ENCODE peak calls at places on chromosomes 4 and X, in six cellular contexts. One of them, this sample, is unnamed.

GRCh38 chrX:19513383-19513782 is 1.9 kb downstream of the MAP3K15 start:
- DNase-seq in RKO: no peak
- DNase-seq in mammary epithelial cell: no peak
- DNase-seq in T-helper 1 cell: no peak
- DNase-seq in activated gamma-delta T cell treated with Interleukin-2 at 50 U/mL for 16 hours: no peak
- DNase-seq in GDM1: no peak
- DNase-seq in this sample: no peak

GRCh38 chrX:30893206-30893605 is 4.2 kb upstream of the TAB3 start:
- DNase-seq in RKO: no peak
- DNase-seq in mammary epithelial cell: peak
- DNase-seq in T-helper 1 cell: no peak
- DNase-seq in activated gamma-delta T cell treated with Interleukin-2 at 50 U/mL for 16 hours: no peak
- DNase-seq in GDM1: no peak
- DNase-seq in this sample: no peak

GRCh38 chr4:172514011-172514410 is 654.6 kb upstream of the GALNT7 start:
- DNase-seq in RKO: no peak
- DNase-seq in mammary epithelial cell: no peak
- DNase-seq in T-helper 1 cell: no peak
- DNase-seq in activated gamma-delta T cell treated with Interleukin-2 at 50 U/mL for 16 hours: no peak
- DNase-seq in GDM1: no peak
- DNase-seq in this sample: no peak

GRCh38 chr4:25290490-25291067 is 22.0 kb upstream of the ZCCHC4 start:
- DNase-seq in RKO: no peak
- DNase-seq in mammary epithelial cell: no peak
- DNase-seq in T-helper 1 cell: no peak
- DNase-seq in activated gamma-delta T cell treated with Interleukin-2 at 50 U/mL for 16 hours: no peak
- DNase-seq in GDM1: no peak
- DNase-seq in this sample: no peak

GRCh38 chr4:109730294-109731051 is 603 bp upstream of the PLA2G12A start:
- DNase-seq in RKO: peak
- DNase-seq in mammary epithelial cell: peak
- DNase-seq in T-helper 1 cell: peak
- DNase-seq in activated gamma-delta T cell treated with Interleukin-2 at 50 U/mL for 16 hours: no peak
- DNase-seq in GDM1: no peak
- DNase-seq in this sample: peak

GRCh38 chr4:37146260-37146659 is 98.3 kb upstream of the NWD2 start:
- DNase-seq in RKO: no peak
- DNase-seq in mammary epithelial cell: no peak
- DNase-seq in T-helper 1 cell: no peak
- DNase-seq in activated gamma-delta T cell treated with Interleukin-2 at 50 U/mL for 16 hours: no peak
- DNase-seq in GDM1: no peak
- DNase-seq in this sample: no peak

GRCh38 chr4:55029838-55030503 is 95.4 kb downstream of the KDR start:
- DNase-seq in RKO: no peak
- DNase-seq in mammary epithelial cell: no peak
- DNase-seq in T-helper 1 cell: no peak
- DNase-seq in activated gamma-delta T cell treated with Interleukin-2 at 50 U/mL for 16 hours: no peak
- DNase-seq in GDM1: no peak
- DNase-seq in this sample: no peak

GRCh38 chrX:73577368-73577767 is 14.4 kb downstream of the CHIC1 start:
- DNase-seq in RKO: peak
- DNase-seq in mammary epithelial cell: peak
- DNase-seq in T-helper 1 cell: no peak
- DNase-seq in activated gamma-delta T cell treated with Interleukin-2 at 50 U/mL for 16 hours: no peak
- DNase-seq in GDM1: no peak
- DNase-seq in this sample: peak

GRCh38 chr4:2253160-2254084 is 8.5 kb downstream of the MXD4 start:
- DNase-seq in RKO: no peak
- DNase-seq in mammary epithelial cell: no peak
- DNase-seq in T-helper 1 cell: no peak
- DNase-seq in activated gamma-delta T cell treated with Interleukin-2 at 50 U/mL for 16 hours: no peak
- DNase-seq in GDM1: no peak
- DNase-seq in this sample: no peak

GRCh38 chr4:22607382-22607781 is 85.4 kb upstream of the GBA3 start:
- DNase-seq in RKO: peak
- DNase-seq in mammary epithelial cell: peak
- DNase-seq in T-helper 1 cell: no peak
- DNase-seq in activated gamma-delta T cell treated with Interleukin-2 at 50 U/mL for 16 hours: peak
- DNase-seq in GDM1: peak
- DNase-seq in this sample: peak

GRCh38 chrX:2457289-2458133 is 43.3 kb downstream of the DHRSX start:
- DNase-seq in RKO: no peak
- DNase-seq in mammary epithelial cell: no peak
- DNase-seq in T-helper 1 cell: no peak
- DNase-seq in activated gamma-delta T cell treated with Interleukin-2 at 50 U/mL for 16 hours: no peak
- DNase-seq in GDM1: no peak
- DNase-seq in this sample: no peak

GRCh38 chr4:55722132-55722531 is 86.0 kb upstream of the NMU start:
- DNase-seq in RKO: no peak
- DNase-seq in mammary epithelial cell: no peak
- DNase-seq in T-helper 1 cell: no peak
- DNase-seq in activated gamma-delta T cell treated with Interleukin-2 at 50 U/mL for 16 hours: no peak
- DNase-seq in GDM1: no peak
- DNase-seq in this sample: no peak

GRCh38 chrX:79452879-79453278 is 85.7 kb upstream of the ITM2A start:
- DNase-seq in RKO: no peak
- DNase-seq in mammary epithelial cell: no peak
- DNase-seq in T-helper 1 cell: no peak
- DNase-seq in activated gamma-delta T cell treated with Interleukin-2 at 50 U/mL for 16 hours: no peak
- DNase-seq in GDM1: no peak
- DNase-seq in this sample: no peak

GRCh38 chr4:188484256-188484655 is 345.0 kb downstream of the TRIML1 start:
- DNase-seq in RKO: no peak
- DNase-seq in mammary epithelial cell: no peak
- DNase-seq in T-helper 1 cell: no peak
- DNase-seq in activated gamma-delta T cell treated with Interleukin-2 at 50 U/mL for 16 hours: no peak
- DNase-seq in GDM1: no peak
- DNase-seq in this sample: no peak

GRCh38 chr4:34250562-34250961 is 1993.8 kb downstream of the ARAP2 start:
- DNase-seq in RKO: peak
- DNase-seq in mammary epithelial cell: peak
- DNase-seq in T-helper 1 cell: no peak
- DNase-seq in activated gamma-delta T cell treated with Interleukin-2 at 50 U/mL for 16 hours: no peak
- DNase-seq in GDM1: no peak
- DNase-seq in this sample: peak